ENCODE peak calls at places on chromosomes 11 and 22, in ten cellular contexts. B is iPS DF 6.9, J is fibroblast of lung, M is PC-3, V is K562, Q is esophagus muscularis mucosa, Z is GM23338, W is body of pancreas, S is adrenal gland, U is heart left ventricle. D is an unnamed sample. For H3K4me1 and H3K36me3, the result is how much of the 10 kb centered on the place peaks cover.

GRCh38 chr22:49838771-49839717 is 11.4 kb upstream of the BRD1 start:
- DNase-seq in Q (no peak), S (no peak), Z (peak), J (no peak), V (no peak), W (no peak), B (no peak), U (no peak), M (no peak), D (no peak)

GRCh38 chr22:44263547-44263946 is 49.2 kb downstream of the SHISAL1 start:
- DNase-seq in U (no peak), Q (no peak), J (no peak), V (no peak), W (no peak), B (no peak), S (no peak), M (no peak), Z (no peak), D (no peak)

GRCh38 chr11:111696556-111696955 is 69.6 kb downstream of the PPP2R1B start:
- DNase-seq in Z (no peak), V (no peak), S (no peak), B (no peak), Q (no peak), J (peak), M (peak), U (no peak), W (no peak), D (no peak)

GRCh38 chr11:31619980-31620379 is 110.4 kb downstream of the ELP4 start:
- DNase-seq in V (no peak), U (no peak), M (no peak), W (no peak), J (no peak), B (no peak), S (no peak), Q (no peak), Z (no peak), D (no peak)

GRCh38 chr11:125373426-125374391 is 122.4 kb downstream of the FEZ1 start:
- DNase-seq in B (no peak), J (peak), U (peak), V (no peak), S (no peak), Z (no peak), Q (no peak), M (no peak), W (no peak), D (no peak)

GRCh38 chr11:124867700-124868099 is 2.5 kb downstream of the ROBO3 start:
- DNase-seq in W (no peak), M (peak), J (peak), Q (no peak), U (no peak), Z (peak), V (peak), S (peak), B (no peak), D (no peak)

GRCh38 chr11:2401436-2401984 is 960 bp downstream of the TSSC4 start:
- DNase-seq in J (no peak), S (no peak), B (no peak), W (no peak), U (no peak), M (peak), Z (no peak), V (no peak), Q (no peak), D (no peak)

GRCh38 chr11:67563354-67564114 is 20.1 kb upstream of the GSTP1 start:
- DNase-seq in V (no peak), S (peak), J (peak), M (peak), B (no peak), W (peak), Q (no peak), U (peak), Z (no peak), D (peak)

GRCh38 chr11:45802531-45803317 is 2.2 kb upstream of the SLC35C1 start:
- DNase-seq in Z (no peak), V (no peak), B (no peak), Q (no peak), M (no peak), S (no peak), U (no peak), W (no peak), J (no peak), D (no peak)

GRCh38 chr22:48082284-48082683 is 1319.8 kb downstream of the TBC1D22A start:
- DNase-seq in W (no peak), V (no peak), Q (no peak), B (no peak), U (no peak), M (no peak), J (no peak), Z (no peak), S (no peak), D (no peak)

GRCh38 chr11:130213979-130214281 is 54.3 kb downstream of the ST14 start:
- DNase-seq in U (no peak), Z (no peak), W (peak), V (no peak), M (no peak), S (peak), Q (peak), B (no peak), J (no peak), D (no peak)

GRCh38 chr22:39773976-39774539 is 119.5 kb downstream of the ENTHD1 start:
- DNase-seq in B (no peak), Q (no peak), U (no peak), M (peak), W (no peak), V (no peak), S (no peak), Z (no peak), J (no peak), D (no peak)

GRCh38 chr11:9906043-9906791 is 242.3 kb downstream of the SWAP70 start:
- DNase-seq in J (peak), Q (no peak), U (no peak), Z (peak), B (peak), S (no peak), M (peak), V (no peak), W (no peak), D (no peak)

GRCh38 chr11:60951909-60952741 is at the start of gene SLC15A3:
- DNase-seq in V (no peak), M (no peak), B (no peak), U (peak), J (peak), Z (peak), Q (no peak), W (no peak), S (peak), D (peak)

GRCh38 chr11:122069946-122070345 is 46.1 kb downstream of the BLID start:
- DNase-seq in V (no peak), W (peak), B (no peak), M (peak), S (peak), Z (peak), Q (no peak), U (no peak), J (peak), D (peak)

GRCh38 chr11:75142714-75143419 is 8.0 kb upstream of the SLCO2B1 start:
- DNase-seq in Z (peak), B (peak), M (peak), S (peak), J (peak), Q (peak), U (peak), V (peak), W (no peak), D (no peak)

GRCh38 chr11:34667810-34668582 is 47.1 kb downstream of the EHF start:
- DNase-seq in V (no peak), Z (no peak), Q (no peak), S (no peak), M (peak), U (no peak), B (no peak), J (no peak), W (no peak), D (no peak)

GRCh38 chr11:112464949-112465348 is 204.3 kb upstream of the PLET1 start:
- DNase-seq in S (no peak), V (no peak), B (no peak), Z (no peak), M (no peak), J (no peak), W (no peak), U (no peak), Q (no peak), D (no peak)

GRCh38 chr11:27437824-27438594 is 34.6 kb downstream of the LGR4 start:
- DNase-seq in J (no peak), Z (no peak), U (no peak), V (no peak), Q (no peak), B (no peak), W (no peak), S (no peak), M (no peak), D (no peak)

GRCh38 chr11:130208241-130209127 is 48.9 kb downstream of the ST14 start:
- DNase-seq in Q (no peak), V (no peak), M (no peak), W (peak), U (no peak), B (no peak), Z (no peak), J (no peak), S (peak), D (no peak)

GRCh38 chr11:6320411-6321207 is at the start of gene CAVIN3:
- DNase-seq in M (peak), B (no peak), W (peak), Z (peak), V (no peak), J (peak), S (peak), U (peak), Q (peak), D (peak)

GRCh38 chr11:122804161-122804560 is 34.1 kb upstream of the CRTAM start:
- DNase-seq in Z (no peak), W (no peak), J (no peak), M (peak), V (no peak), B (no peak), U (no peak), S (no peak), Q (no peak), D (no peak)

GRCh38 chr11:114256898-114257286 is 39.3 kb upstream of the NNMT start:
- DNase-seq in U (no peak), W (no peak), Z (no peak), V (no peak), S (no peak), M (no peak), B (no peak), Q (no peak), J (no peak), D (no peak)

GRCh38 chr11:59206635-59207034 is 6.1 kb downstream of the MPEG1 start:
- DNase-seq in M (peak), W (peak), Q (no peak), U (peak), Z (peak), J (peak), B (peak), S (peak), V (peak), D (no peak)

GRCh38 chr11:116224154-116224888 is 548.5 kb downstream of the BUD13 start:
- DNase-seq in V (peak), U (peak), J (peak), S (peak), M (peak), Q (no peak), Z (peak), W (peak), B (peak), D (no peak)

GRCh38 chr22:39197578-39197977 is 45.1 kb upstream of the CBX7 start:
- DNase-seq in Q (no peak), W (no peak), J (no peak), M (no peak), Z (no peak), V (no peak), B (no peak), S (no peak), U (no peak), D (no peak)

GRCh38 chr22:30873086-30873650 is 95.4 kb downstream of the MORC2 start:
- DNase-seq in Q (no peak), J (no peak), B (no peak), Z (no peak), M (no peak), V (no peak), U (no peak), S (no peak), W (no peak), D (no peak)

GRCh38 chr11:794766-795637 is 3.1 kb downstream of the SLC25A22 start:
- DNase-seq in B (no peak), Q (no peak), J (no peak), M (no peak), Z (no peak), S (no peak), V (no peak), U (no peak), W (peak), D (no peak)

GRCh38 chr11:126189109-126189929 is 22.1 kb downstream of the RPUSD4 start:
- DNase-seq in Z (peak), J (no peak), B (no peak), M (no peak), U (no peak), W (no peak), S (no peak), V (no peak), Q (no peak), D (no peak)

GRCh38 chr11:1888811-1889526 is 2.7 kb downstream of the PRR33 start:
- DNase-seq in B (no peak), V (no peak), Z (no peak), U (no peak), S (peak), Q (no peak), M (no peak), W (no peak), J (no peak), D (no peak)

GRCh38 chr22:46104170-46104880 is 46.0 kb upstream of the PPARA start:
- DNase-seq in S (peak), U (no peak), W (peak), J (no peak), V (no peak), M (no peak), B (no peak), Q (no peak), Z (no peak), D (no peak)

GRCh38 chr11:7186190-7186589 is 65.5 kb upstream of the SYT9 start:
- DNase-seq in Z (no peak), J (no peak), V (no peak), W (no peak), M (peak), U (no peak), S (no peak), Q (no peak), B (no peak), D (no peak)

GRCh38 chr11:75966546-75967287 is 151.7 kb downstream of the UVRAG start:
- DNase-seq in W (no peak), B (no peak), S (no peak), Q (no peak), J (peak), U (no peak), Z (peak), V (no peak), M (peak), D (no peak)

GRCh38 chr11:67613313-67613959 is 6.7 kb downstream of the NDUFV1 start:
- DNase-seq in S (no peak), V (no peak), Q (no peak), M (no peak), U (no peak), B (no peak), W (peak), J (no peak), Z (no peak), D (no peak)

GRCh38 chr11:123194308-123195181 is 503 bp downstream of the CLMP start:
- DNase-seq in Q (no peak), S (peak), W (no peak), Z (peak), B (no peak), M (peak), J (peak), U (no peak), V (no peak), D (no peak)

GRCh38 chr11:30774451-30774850 is 188.3 kb upstream of the MPPED2 start:
- DNase-seq in S (no peak), J (no peak), U (no peak), Q (no peak), W (no peak), B (peak), Z (peak), V (no peak), M (no peak), D (no peak)

GRCh38 chr11:117825538-117826359 is 1.2 kb upstream of the FXYD2 start:
- DNase-seq in Z (no peak), V (no peak), S (peak), W (peak), Q (no peak), B (no peak), M (no peak), U (peak), J (no peak), D (no peak)
- H3K4me1 ChIP-seq in Z (under half), V (under half), S (under half), W (half or more), Q (half or more), B (under half), M (under half), U (under half), J (under half), D (under half)

DNA sequence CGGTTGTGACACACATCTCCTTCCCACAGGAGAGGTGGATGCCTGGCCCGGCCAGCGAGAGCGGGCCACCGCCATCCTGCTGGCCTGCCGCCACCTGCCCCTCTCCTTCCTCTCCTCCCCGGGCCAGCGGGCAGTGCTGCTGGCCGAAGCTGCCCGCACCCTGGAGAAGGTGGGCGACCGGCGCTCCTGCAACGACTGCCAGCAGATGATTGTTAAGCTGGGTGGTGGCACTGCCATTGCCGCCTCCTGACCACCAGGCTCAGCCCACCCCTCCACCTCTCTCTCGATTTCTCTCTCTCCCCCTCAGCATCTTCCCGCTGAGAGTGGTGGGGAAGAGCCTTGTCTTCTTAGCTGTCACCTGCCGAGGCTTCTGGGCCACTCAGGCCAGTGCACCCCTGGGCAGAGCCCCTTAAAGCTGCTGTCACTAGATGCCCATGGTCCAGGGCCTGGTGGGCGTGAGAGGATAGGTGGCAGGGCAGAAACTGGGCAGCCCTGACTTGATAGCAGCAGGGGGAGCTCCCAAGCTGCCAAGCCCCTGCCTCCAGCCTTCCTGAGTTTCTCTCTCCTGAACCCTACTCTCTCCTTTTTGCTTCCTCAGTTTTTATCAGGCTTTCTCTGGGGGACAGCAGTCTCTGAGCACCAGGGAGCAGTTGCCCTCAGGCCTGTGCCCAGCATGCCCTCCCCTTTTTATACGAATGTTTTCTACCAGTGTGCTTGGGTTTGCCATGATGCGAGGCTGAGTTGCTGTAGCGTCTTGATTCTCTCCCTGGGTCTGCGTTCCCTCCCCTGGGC is 9.3 kb downstream of the SHISA8 start:
- DNase-seq in W (no peak), M (no peak), Z (no peak), J (no peak), S (no peak), V (no peak), Q (no peak), U (no peak), B (no peak), D (no peak)
- H3K36me3 ChIP-seq in W (under half), M (under half), Z (under half), J (under half), S (under half), V (half or more), Q (half or more), U (under half), B (under half), D (under half)

GRCh38 chr22:21626073-21626734 is 3.6 kb downstream of the YDJC start:
- DNase-seq in S (no peak), U (no peak), B (no peak), J (no peak), Q (no peak), M (no peak), W (no peak), Z (no peak), V (no peak), D (no peak)
- H3K4me1 ChIP-seq in S (under half), U (under half), B (under half), J (under half), Q (under half), M (under half), W (under half), Z (under half), V (under half), D (under half)

GRCh38 chr11:71458146-71459070 is 5.4 kb downstream of the NADSYN1 start:
- DNase-seq in M (peak), J (no peak), W (no peak), B (no peak), Z (no peak), U (no peak), Q (no peak), S (no peak), V (no peak), D (no peak)

GRCh38 chr11:71454470-71455113 is 1.6 kb downstream of the NADSYN1 start:
- DNase-seq in S (no peak), Z (no peak), U (no peak), W (peak), M (peak), V (no peak), J (no peak), B (no peak), Q (no peak), D (no peak)

GRCh38 chr11:71456294-71456693 is 3.3 kb downstream of the NADSYN1 start:
- DNase-seq in M (no peak), Q (no peak), J (no peak), Z (no peak), W (no peak), V (no peak), B (no peak), S (no peak), U (no peak), D (no peak)

GRCh38 chr11:71459076-71459766 is 6.2 kb downstream of the NADSYN1 start:
- DNase-seq in S (no peak), Z (no peak), V (no peak), U (no peak), W (no peak), J (no peak), B (no peak), Q (no peak), M (no peak), D (no peak)

DNA sequence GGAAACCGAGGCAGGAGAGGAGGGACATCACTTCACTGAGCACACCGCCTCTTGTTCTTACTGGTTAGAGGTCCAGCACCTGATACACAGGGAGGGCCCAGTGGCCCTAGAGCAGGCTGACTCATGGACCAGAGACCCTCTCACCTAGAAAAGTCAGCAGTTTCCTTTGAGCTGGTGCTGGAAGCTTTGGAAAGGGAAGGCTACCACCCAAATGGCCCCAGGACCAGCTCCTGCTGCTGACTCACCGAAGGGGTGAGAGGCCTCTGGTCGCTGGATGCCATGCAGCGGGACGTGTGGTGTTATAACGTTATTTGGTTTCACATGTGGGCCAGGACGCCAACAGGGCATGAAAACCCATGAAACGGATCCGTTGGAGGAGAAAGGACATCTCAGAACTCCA is 3.8 kb downstream of the NADSYN1 start:
- DNase-seq in U (no peak), Z (no peak), B (no peak), Q (no peak), J (no peak), W (no peak), M (no peak), V (no peak), S (no peak), D (no peak)
- H3K36me3 ChIP-seq in U (half or more), Z (under half), B (under half), Q (half or more), J (under half), W (under half), M (under half), V (half or more), S (under half), D (half or more)

GRCh38 chr11:128492461-128492860 is 94.9 kb downstream of the ETS1 start:
- DNase-seq in Q (no peak), W (no peak), V (no peak), B (no peak), Z (no peak), S (no peak), U (no peak), J (no peak), M (no peak), D (no peak)
- H3K4me1 ChIP-seq in Q (half or more), W (under half), V (under half), B (under half), Z (under half), S (under half), U (half or more), J (half or more), M (half or more), D (half or more)

GRCh38 chr11:69442807-69443137 is 38.7 kb upstream of the LINC01488 start:
- DNase-seq in W (peak), J (peak), M (peak), Z (peak), V (peak), Q (no peak), B (no peak), S (peak), U (peak), D (no peak)
- H3K36me3 ChIP-seq in W (under half), J (under half), M (under half), Z (under half), V (under half), Q (under half), B (under half), S (under half), U (under half), D (under half)

GRCh38 chr22:36405221-36405631 is 17.5 kb upstream of the MYH9 start:
- DNase-seq in B (no peak), U (no peak), M (no peak), Z (no peak), W (no peak), Q (no peak), V (no peak), J (no peak), S (no peak), D (no peak)
- H3K4me1 ChIP-seq in B (under half), U (under half), M (under half), Z (under half), W (under half), Q (under half), V (under half), J (under half), S (under half), D (under half)